ENCODE peak calls at places on chromosome 6, in four cellular contexts. A is HTR-8/SVneo; C is NCI-H524; T is activated CD4-positive, alpha-beta T cell treated with anti-CD3 and anti-CD28 coated beads, Interleukin-2, amount 50 U/mL, for 1 hour. G is an unnamed sample.

GRCh38 chr6:21201181-21201580 is 392.4 kb upstream of the SOX4 start:
- DNase-seq in A (no peak), C (peak; percentile 51), T (no peak), G (no peak)

GRCh38 chr6:43124481-43124880 is 46.6 kb upstream of the SRF start:
- DNase-seq in A (no peak), C (no peak), T (no peak), G (no peak)

GRCh38 chr6:156450421-156450820 is 326.8 kb upstream of the ARID1B start:
- DNase-seq in C (no peak), T (no peak), A (no peak), G (no peak)

GRCh38 chr6:44203955-44204354 is 12.8 kb upstream of the MYMX start:
- DNase-seq in C (no peak), T (no peak), A (no peak), G (no peak)

GRCh38 chr6:42468273-42468672 is 16.5 kb upstream of the TRERF1 start:
- DNase-seq in T (no peak), C (no peak), A (no peak), G (no peak)

GRCh38 chr6:88473622-88474021 is 307.5 kb upstream of the CNR1 start:
- DNase-seq in A (no peak), T (no peak), C (no peak), G (no peak)

GRCh38 chr6:32840604-32841246 is 2.2 kb upstream of the TAP2 start:
- DNase-seq in T (no peak), A (no peak), C (no peak), G (no peak)

GRCh38 chr6:131258816-131259476 is 123.7 kb downstream of the AKAP7 start:
- DNase-seq in C (no peak), A (no peak), T (no peak), G (no peak)

GRCh38 chr6:42704251-42704936 is 18.0 kb downstream of the PRPH2 start:
- DNase-seq in A (no peak), C (no peak), T (no peak), G (no peak)

GRCh38 chr6:89132087-89132486 is 13.8 kb upstream of the PM20D2 start:
- DNase-seq in T (no peak), C (no peak), A (no peak), G (no peak)

GRCh38 chr6:159981591-159982245 is 12.8 kb downstream of the IGF2R start:
- DNase-seq in C (no peak), A (no peak), T (no peak), G (no peak)

GRCh38 chr6:49264909-49265308 is 198.1 kb downstream of the MMUT start:
- DNase-seq in A (no peak), T (no peak), C (no peak), G (no peak)

GRCh38 chr6:32255212-32256153 is 31.6 kb upstream of the NOTCH4 start:
- DNase-seq in C (no peak), T (peak; percentile 49), A (peak; percentile 89), G (no peak)

GRCh38 chr6:84344005-84344404 is 116.6 kb upstream of the CEP162 start:
- DNase-seq in C (no peak), T (no peak), A (no peak), G (no peak)

GRCh38 chr6:136989591-136990578 is 54.9 kb downstream of the IL20RA start:
- DNase-seq in T (no peak), C (peak; percentile 75), A (peak; percentile 42), G (peak; percentile 37)

GRCh38 chr6:149567846-149568585 is 1.8 kb downstream of the GINM1 start:
- DNase-seq in A (no peak), C (no peak), T (no peak), G (no peak)

GRCh38 chr6:54718541-54719023 is 128.0 kb upstream of the FAM83B start:
- DNase-seq in T (no peak), A (no peak), C (peak; percentile 74), G (peak; percentile 86)

GRCh38 chr6:63516186-63516944 is 55.9 kb upstream of the LOC128125822 start:
- DNase-seq in A (no peak), C (no peak), T (no peak), G (no peak)